ENCODE peak calls at places on chromosome 9, in six cellular contexts. Q is SK-N-SH, T is neural progenitor cell, X is PC-3, O is GM23248, P is GM23338. N is an unnamed sample. For H3F3A, the result is how much of the 10 kb centered on the place peaks cover.

GRCh38 chr9:69028754-69029153 is 6.8 kb upstream of the FXN start:
- DNase-seq in T (no peak), X (no peak), P (no peak), O (no peak), Q (no peak), N (no peak)

GRCh38 chr9:131043097-131043496 is 34.1 kb downstream of the LAMC3 start:
- DNase-seq in Q (no peak), O (no peak), X (no peak), P (no peak), T (no peak), N (no peak)

GRCh38 chr9:114733814-114734213 is 51.8 kb upstream of the TEX48 start:
- DNase-seq in P (no peak), T (no peak), O (peak), X (peak), Q (no peak), N (no peak)

GRCh38 chr9:82101475-82101874 is 112.9 kb downstream of the SPATA31D1 start:
- DNase-seq in P (peak), Q (no peak), X (peak), O (no peak), T (peak), N (peak)

GRCh38 chr9:98222885-98223640 is 30.6 kb upstream of the CORO2A start:
- DNase-seq in O (peak), Q (no peak), P (no peak), X (peak), T (no peak), N (no peak)

GRCh38 chr9:90631964-90632363 is 10.7 kb downstream of the DIRAS2 start:
- DNase-seq in O (no peak), P (no peak), T (no peak), X (no peak), Q (no peak), N (no peak)

GRCh38 chr9:121358747-121359146 is 11.3 kb downstream of the STOM start:
- DNase-seq in X (no peak), O (no peak), T (no peak), Q (no peak), P (no peak), N (no peak)

GRCh38 chr9:110103257-110103656 is 104.7 kb downstream of the C9orf152 start:
- DNase-seq in P (no peak), T (no peak), X (no peak), Q (no peak), O (no peak), N (no peak)

GRCh38 chr9:120619751-120620655 is 40.0 kb upstream of the CDK5RAP2 start:
- DNase-seq in X (peak), T (peak), O (peak), Q (peak), P (peak), N (peak)

GRCh38 chr9:133952598-133953550 is 39.2 kb downstream of the VAV2 start:
- DNase-seq in P (no peak), T (no peak), Q (no peak), X (no peak), O (no peak), N (no peak)

GRCh38 chr9:68515304-68516017 is 25.2 kb downstream of the TMEM252 start:
- DNase-seq in P (no peak), T (no peak), Q (no peak), O (peak), X (peak), N (no peak)

GRCh38 chr9:89621031-89621430 is 16.2 kb downstream of the GADD45G start:
- DNase-seq in Q (no peak), P (no peak), O (no peak), T (no peak), X (no peak), N (no peak)

GRCh38 chr9:100785946-100786345 is 208.1 kb downstream of the CAVIN4 start:
- DNase-seq in O (no peak), T (no peak), Q (no peak), X (no peak), P (no peak), N (no peak)

GRCh38 chr9:137455361-137455991 is 3.7 kb downstream of the NSMF start:
- DNase-seq in X (no peak), O (no peak), Q (no peak), T (no peak), P (no peak), N (no peak)

GRCh38 chr9:126499911-126500599 is 113.7 kb upstream of the LMX1B start:
- DNase-seq in P (peak), X (no peak), O (no peak), Q (no peak), T (no peak), N (no peak)

GRCh38 chr9:117795271-117795670 is 91.1 kb downstream of the TLR4 start:
- DNase-seq in P (no peak), X (no peak), T (no peak), O (no peak), Q (no peak), N (no peak)

GRCh38 chr9:14924821-14925220 is 14.6 kb upstream of the FREM1 start:
- DNase-seq in Q (no peak), P (no peak), X (no peak), O (peak), T (no peak), N (no peak)

GRCh38 chr9:94056442-94056974 is 27.8 kb upstream of the PTPDC1 start:
- DNase-seq in Q (no peak), X (no peak), P (no peak), T (no peak), O (peak), N (no peak)

GRCh38 chr9:4742246-4742645 is 1.2 kb upstream of the AK3 start:
- DNase-seq in T (no peak), X (peak), Q (no peak), P (no peak), O (peak), N (no peak)

GRCh38 chr9:121889990-121890563 is 203.0 kb downstream of the TTLL11 start:
- DNase-seq in O (peak), X (peak), T (no peak), P (no peak), Q (no peak), N (no peak)

GRCh38 chr9:87498046-87498815 is 564 bp downstream of the DAPK1 start:
- DNase-seq in P (peak), Q (peak), O (peak), X (no peak), T (peak), N (peak)

GRCh38 chr9:137276757-137277328 is 683 bp upstream of the TOR4A start:
- DNase-seq in O (peak), X (peak), P (peak), Q (no peak), T (peak), N (no peak)

GRCh38 chr9:123269316-123269715 is 930 bp upstream of the STRBP start:
- DNase-seq in O (no peak), Q (no peak), X (no peak), T (no peak), P (no peak), N (no peak)

GRCh38 chr9:123654218-123654617 is 275.7 kb downstream of the DENND1A start:
- DNase-seq in Q (no peak), P (no peak), X (no peak), O (no peak), T (no peak), N (no peak)

GRCh38 chr9:24487250-24487861 is 58.3 kb downstream of the IZUMO3 start:
- DNase-seq in T (no peak), Q (no peak), X (no peak), O (no peak), P (no peak), N (no peak)

GRCh38 chr9:15642369-15642962 is 89.6 kb downstream of the CCDC171 start:
- DNase-seq in T (peak), O (peak), X (peak), P (peak), Q (peak), N (peak)

GRCh38 chr9:91516781-91517180 is 93.1 kb upstream of the NFIL3 start:
- DNase-seq in O (no peak), Q (no peak), T (no peak), X (no peak), P (no peak), N (no peak)

GRCh38 chr9:77731008-77731698 is 83.0 kb upstream of the GNA14 start:
- DNase-seq in T (no peak), O (no peak), P (no peak), Q (no peak), X (no peak), N (no peak)

GRCh38 chr9:137270929-137271695 is 6.4 kb upstream of the TOR4A start:
- DNase-seq in X (no peak), T (no peak), P (no peak), Q (no peak), O (no peak), N (no peak)

GRCh38 chr9:112241491-112241890 is 66.4 kb upstream of the SUSD1 start:
- DNase-seq in X (peak), T (no peak), O (peak), Q (no peak), P (no peak), N (no peak)

GRCh38 chr9:86353591-86354047 is 591 bp downstream of the TUT7 start:
- DNase-seq in O (peak), Q (no peak), P (peak), X (peak), T (no peak), N (peak)

GRCh38 chr9:127803507-127804352 is 1.0 kb downstream of the FPGS start:
- DNase-seq in O (peak), P (peak), X (peak), T (no peak), Q (peak), N (peak)
- H3F3A ChIP-seq in O (under half), P (under half), X (under half), T (under half), Q (under half), N (under half)

GRCh38 chr9:129994947-129995346 is 48.0 kb downstream of the FNBP1 start:
- DNase-seq in X (no peak), T (no peak), O (peak), P (no peak), Q (no peak), N (no peak)

GRCh38 chr9:129995409-129996160 is 47.4 kb downstream of the FNBP1 start:
- DNase-seq in P (peak), T (no peak), O (peak), Q (no peak), X (peak), N (no peak)

GRCh38 chr9:129999123-129999510 is 43.9 kb downstream of the FNBP1 start:
- DNase-seq in O (peak), P (no peak), X (no peak), T (no peak), Q (no peak), N (no peak)

GRCh38 chr9:129998491-129999122 is 44.4 kb downstream of the FNBP1 start:
- DNase-seq in P (no peak), X (no peak), Q (peak), T (no peak), O (peak), N (no peak)

GRCh38 chr9:129996161-129996849 is 46.7 kb downstream of the FNBP1 start:
- DNase-seq in O (peak), P (no peak), X (no peak), Q (no peak), T (no peak), N (no peak)
- H2AFZ ChIP-seq in O (peak), P (no peak), X (no peak), Q (no peak), T (no peak), N (no peak)

GRCh38 chr9:21788752-21789151 is 13.7 kb upstream of the MTAP start:
- DNase-seq in X (peak), T (no peak), O (peak), P (no peak), Q (no peak), N (peak)

GRCh38 chr9:21795483-21795882 is 7.0 kb upstream of the MTAP start:
- DNase-seq in T (no peak), X (no peak), P (no peak), Q (no peak), O (no peak), N (no peak)

GRCh38 chr9:21789541-21790037 is 12.8 kb upstream of the MTAP start:
- DNase-seq in P (peak), O (peak), Q (peak), T (peak), X (peak), N (peak)
- TF ChIP-seq EZH2phosphoT487 in P (no peak), O (no peak), Q (no peak), T (no peak), X (no peak), N (no peak)

DNA sequence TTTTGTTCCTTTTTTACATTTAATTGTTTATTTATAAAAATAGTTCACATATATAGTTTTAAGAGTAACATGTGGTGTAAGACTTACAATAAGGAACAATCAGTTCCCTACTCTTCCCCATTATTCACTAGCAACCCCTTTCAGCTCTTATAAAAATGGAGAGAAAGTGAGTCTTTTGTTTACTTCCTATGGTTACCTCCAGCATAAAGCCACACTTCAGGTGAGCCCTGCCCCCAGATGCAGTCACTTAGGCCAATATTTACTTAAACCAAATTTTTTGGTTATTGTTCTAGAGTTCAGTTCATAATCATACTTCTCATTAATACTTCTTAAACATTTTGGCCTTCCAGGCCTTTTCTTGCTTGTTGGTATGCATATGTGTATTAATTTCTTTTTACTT is 33.7 kb downstream of the UBE2R2 start:
- DNase-seq in O (no peak), Q (no peak), P (no peak), T (no peak), X (peak), N (no peak)
- H3F3A ChIP-seq in O (under half), Q (under half), P (under half), T (under half), X (under half), N (under half)

GRCh38 chr9:9499546-9499945 is 1113.3 kb downstream of the PTPRD start:
- DNase-seq in Q (no peak), X (no peak), P (no peak), O (no peak), T (no peak), N (no peak)
- H2AFZ ChIP-seq in Q (no peak), X (no peak), P (no peak), O (no peak), T (no peak), N (no peak)

GRCh38 chr9:116479967-116480366 is 207.1 kb upstream of the TRIM32 start:
- DNase-seq in T (no peak), O (no peak), Q (no peak), X (no peak), P (no peak), N (no peak)

GRCh38 chr9:116477584-116478141 is 209.4 kb upstream of the TRIM32 start:
- DNase-seq in O (no peak), P (no peak), T (no peak), Q (no peak), X (no peak), N (no peak)

GRCh38 chr9:116479145-116479544 is 208.0 kb upstream of the TRIM32 start:
- DNase-seq in P (no peak), X (no peak), T (no peak), Q (no peak), O (no peak), N (no peak)

GRCh38 chr9:116482740-116483139 is 204.4 kb upstream of the TRIM32 start:
- DNase-seq in O (no peak), Q (no peak), X (no peak), P (peak), T (peak), N (no peak)

DNA sequence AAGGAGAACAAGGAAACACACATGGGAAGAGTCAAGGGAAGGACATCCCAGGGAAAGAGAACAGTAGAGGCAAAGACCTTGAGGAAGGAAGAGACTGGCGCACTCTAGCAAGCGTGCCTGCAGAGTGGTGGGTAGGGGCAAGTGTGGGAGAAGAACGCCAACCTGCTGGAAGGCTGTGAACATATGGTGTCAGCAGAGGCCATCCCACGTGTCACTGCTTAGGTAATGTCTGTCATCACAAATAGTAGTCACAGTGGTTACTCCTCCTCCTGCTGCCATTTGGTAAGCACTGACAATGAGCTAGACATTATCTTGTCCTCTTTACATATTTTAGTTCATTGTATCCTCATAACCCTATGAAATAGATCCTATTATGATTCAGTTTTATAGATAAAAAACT is 206.4 kb upstream of the TRIM32 start:
- DNase-seq in T (no peak), P (no peak), O (no peak), X (no peak), Q (no peak), N (no peak)
- TF ChIP-seq EZH2phosphoT487 in T (no peak), P (no peak), O (no peak), X (no peak), Q (no peak), N (no peak)

DNA sequence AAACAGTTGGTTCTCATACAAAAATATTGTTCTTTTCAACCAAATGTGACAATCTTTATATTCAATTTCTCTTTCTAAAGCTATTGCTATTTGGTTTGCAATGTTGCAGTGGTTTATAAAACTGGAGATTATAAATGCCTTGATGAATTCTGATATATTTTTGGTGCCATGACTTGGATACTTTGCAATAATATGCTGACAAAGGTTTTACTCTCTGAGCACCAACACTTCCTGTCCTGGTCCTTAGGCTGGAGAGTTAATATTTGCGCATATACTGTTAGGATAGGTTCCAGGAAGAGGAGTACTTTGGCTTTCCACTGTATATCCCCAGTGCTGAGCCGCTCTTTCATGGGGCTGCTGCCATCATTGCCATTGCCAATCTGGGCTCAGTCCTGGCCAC is 139.5 kb downstream of the ZCCHC7 start:
- DNase-seq in P (no peak), Q (no peak), T (no peak), X (no peak), O (no peak), N (no peak)
- H3F3A ChIP-seq in P (under half), Q (under half), T (under half), X (under half), O (under half), N (under half)

GRCh38 chr9:107422189-107422802 is 67.3 kb downstream of the KLF4 start:
- DNase-seq in Q (peak), P (peak), T (peak), X (peak), O (peak), N (peak)
- H2AFZ ChIP-seq in Q (no peak), P (peak), T (peak), X (no peak), O (no peak), N (no peak)

GRCh38 chr9:33044677-33045282 is 19.7 kb downstream of the DNAJA1 start:
- DNase-seq in Q (peak), X (peak), T (peak), O (no peak), P (peak), N (no peak)

GRCh38 chr9:33042528-33042927 is 17.5 kb downstream of the DNAJA1 start:
- DNase-seq in O (peak), P (no peak), Q (no peak), X (no peak), T (no peak), N (no peak)

GRCh38 chr9:33040792-33041458 is 15.9 kb downstream of the DNAJA1 start:
- DNase-seq in X (no peak), T (no peak), P (no peak), Q (no peak), O (no peak), N (no peak)

GRCh38 chr9:33044162-33044673 is 19.1 kb downstream of the DNAJA1 start:
- DNase-seq in T (peak), O (peak), X (peak), Q (peak), P (peak), N (no peak)

GRCh38 chr9:33041459-33042188 is 16.6 kb downstream of the DNAJA1 start:
- DNase-seq in T (no peak), X (peak), O (peak), P (no peak), Q (no peak), N (no peak)
- TF ChIP-seq EZH2phosphoT487 in T (no peak), X (no peak), O (peak), P (no peak), Q (no peak), N (no peak)

GRCh38 chr9:37241340-37241739 is 121.0 kb downstream of the ZCCHC7 start:
- DNase-seq in O (no peak), P (no peak), X (no peak), Q (no peak), T (no peak), N (no peak)
- H3F3A ChIP-seq in O (under half), P (under half), X (under half), Q (under half), T (under half), N (under half)